ENCODE peak calls at places on chromosomes 11 and 22, in nine cellular contexts. R is mucosa of descending colon; U is AG09319; F is upper lobe of right lung; Z is PC-9; K is Peyer's patch; Q is NB4; W is CD4-positive, alpha-beta T cell; E is progenitor cell of endocrine pancreas. V is an unnamed sample.

GRCh38 chr22:43233529-43233928 is 46.6 kb upstream of the TTLL12 start:
- DNase-seq in R (no peak), U (no peak), W (no peak), F (no peak), Z (no peak), Q (no peak), E (no peak), K (no peak), V (no peak)

GRCh38 chr11:13114566-13115465 is 105.7 kb downstream of the RASSF10 start:
- DNase-seq in F (no peak), Q (peak), E (peak), K (no peak), U (no peak), R (no peak), Z (no peak), W (no peak), V (no peak)

GRCh38 chr11:134841972-134842371 is 429.9 kb upstream of the B3GAT1 start:
- DNase-seq in R (no peak), E (no peak), U (no peak), K (no peak), F (no peak), Z (no peak), Q (no peak), W (no peak), V (no peak)

GRCh38 chr11:107682182-107682971 is 29.5 kb downstream of the SLN start:
- DNase-seq in E (no peak), W (no peak), K (no peak), F (no peak), Q (no peak), U (no peak), R (no peak), Z (no peak), V (no peak)

GRCh38 chr22:50606561-50607365 is 6.2 kb downstream of the MAPK8IP2 start:
- DNase-seq in W (no peak), K (no peak), F (no peak), U (no peak), E (no peak), Z (no peak), Q (no peak), R (no peak), V (no peak)

GRCh38 chr11:130237282-130238006 is 77.3 kb downstream of the ZBTB44 start:
- DNase-seq in R (no peak), U (no peak), E (no peak), F (no peak), W (no peak), K (no peak), Z (no peak), Q (no peak), V (no peak)

GRCh38 chr22:30159561-30160353 is 79.5 kb downstream of the HORMAD2 start:
- DNase-seq in W (no peak), Q (no peak), E (no peak), F (no peak), R (no peak), U (peak), Z (peak), K (no peak), V (no peak)

GRCh38 chr11:114799524-114799923 is 121.2 kb downstream of the NXPE2 start:
- DNase-seq in F (no peak), W (no peak), R (no peak), Q (no peak), E (no peak), U (no peak), K (no peak), Z (no peak), V (no peak)

GRCh38 chr11:128318856-128319474 is 268.4 kb downstream of the ETS1 start:
- DNase-seq in Z (no peak), R (no peak), U (no peak), K (peak), F (no peak), W (peak), E (no peak), Q (no peak), V (no peak)

GRCh38 chr11:110524227-110524626 is 94.5 kb downstream of the FDX1 start:
- DNase-seq in U (peak), F (no peak), W (no peak), Z (peak), E (no peak), K (no peak), Q (no peak), R (no peak), V (no peak)

GRCh38 chr22:21651521-21652009 is 9.5 kb downstream of the SDF2L1 start:
- DNase-seq in Q (no peak), E (no peak), R (no peak), U (no peak), K (peak), W (no peak), F (no peak), Z (no peak), V (no peak)

GRCh38 chr22:26848244-26848920 is 191.0 kb downstream of the MIAT start:
- DNase-seq in Q (no peak), U (no peak), W (no peak), Z (no peak), K (no peak), E (no peak), R (no peak), F (no peak), V (no peak)

GRCh38 chr11:76579047-76579751 is 91.3 kb downstream of the LRRC32 start:
- DNase-seq in W (no peak), Q (peak), Z (no peak), R (no peak), U (no peak), E (no peak), K (no peak), F (no peak), V (no peak)

GRCh38 chr11:111047376-111047775 is 198.1 kb upstream of the POU2AF2 start:
- DNase-seq in U (no peak), Z (no peak), F (no peak), Q (no peak), W (no peak), E (no peak), R (no peak), K (no peak), V (no peak)

GRCh38 chr22:37229012-37229804 is 14.9 kb downstream of the RAC2 start:
- DNase-seq in Z (peak), Q (peak), U (peak), R (no peak), E (no peak), F (no peak), K (no peak), W (no peak), V (no peak)

GRCh38 chr11:78256962-78257361 is 68.2 kb downstream of the USP35 start:
- DNase-seq in K (peak), U (peak), F (peak), R (peak), W (no peak), Z (no peak), E (no peak), Q (peak), V (no peak)

GRCh38 chr22:23862103-23862502 is 4.4 kb downstream of the SLC2A11 start:
- DNase-seq in Z (no peak), F (no peak), R (no peak), K (no peak), Q (peak), W (peak), E (no peak), U (no peak), V (peak)
- TF ChIP-seq CTCF in Z (peak), F (peak), R (no peak), K (peak), Q (peak), W (peak), E (peak), U (peak), V (peak)

GRCh38 chr11:57662893-57663292 is 5.0 kb upstream of the ZDHHC5 start:
- DNase-seq in Z (peak), R (no peak), E (no peak), K (no peak), U (no peak), W (no peak), Q (peak), F (no peak), V (no peak)
- TF ChIP-seq CTCF in Z (peak), R (no peak), E (no peak), K (no peak), U (no peak), W (no peak), Q (no peak), F (no peak), V (no peak)

GRCh38 chr11:64006468-64006867 is 20.2 kb downstream of the OTUB1 start:
- DNase-seq in E (no peak), W (no peak), Z (no peak), F (no peak), Q (no peak), K (no peak), U (no peak), R (no peak), V (no peak)

GRCh38 chr11:64007160-64007628 is 21.0 kb downstream of the OTUB1 start:
- DNase-seq in R (no peak), F (no peak), K (no peak), Z (no peak), E (no peak), U (no peak), Q (no peak), W (no peak), V (no peak)

GRCh38 chr11:64008283-64008931 is 22.2 kb downstream of the OTUB1 start:
- DNase-seq in U (no peak), F (no peak), R (no peak), W (no peak), K (no peak), Z (no peak), E (no peak), Q (no peak), V (no peak)

GRCh38 chr11:64009234-64009633 is 23.0 kb downstream of the OTUB1 start:
- DNase-seq in Q (no peak), F (no peak), E (no peak), R (no peak), K (no peak), W (no peak), U (no peak), Z (no peak), V (no peak)

GRCh38 chr11:64007629-64008282 is 21.5 kb downstream of the OTUB1 start:
- DNase-seq in K (peak), Z (no peak), R (peak), F (peak), Q (no peak), E (peak), U (no peak), W (no peak), V (peak)
- TF ChIP-seq CTCF in K (peak), Z (no peak), R (no peak), F (peak), Q (no peak), E (peak), U (peak), W (no peak), V (peak)

GRCh38 chr11:103112364-103112763 is 3.1 kb downstream of the DYNC2H1 start:
- DNase-seq in E (no peak), Z (no peak), F (no peak), W (no peak), U (no peak), K (no peak), R (no peak), Q (no peak), V (no peak)

GRCh38 chr11:103111400-103111799 is 2.2 kb downstream of the DYNC2H1 start:
- DNase-seq in Z (no peak), E (no peak), W (no peak), R (no peak), F (no peak), Q (no peak), K (no peak), U (no peak), V (no peak)

GRCh38 chr11:103109818-103110388 is 677 bp downstream of the DYNC2H1 start:
- DNase-seq in R (peak), E (no peak), U (no peak), F (no peak), Z (no peak), Q (no peak), K (no peak), W (no peak), V (peak)

GRCh38 chr11:103110406-103110805 is 1.2 kb downstream of the DYNC2H1 start:
- DNase-seq in F (no peak), W (no peak), E (no peak), R (no peak), K (no peak), Z (no peak), U (no peak), Q (no peak), V (no peak)

GRCh38 chr11:103108933-103109817 is at the start of gene DYNC2H1:
- DNase-seq in R (peak), K (peak), W (peak), Q (peak), Z (peak), F (peak), U (peak), E (peak), V (peak)
- TF ChIP-seq CTCF in R (peak), K (peak), W (peak), Q (peak), Z (peak), F (peak), U (peak), E (peak), V (no peak)

DNA sequence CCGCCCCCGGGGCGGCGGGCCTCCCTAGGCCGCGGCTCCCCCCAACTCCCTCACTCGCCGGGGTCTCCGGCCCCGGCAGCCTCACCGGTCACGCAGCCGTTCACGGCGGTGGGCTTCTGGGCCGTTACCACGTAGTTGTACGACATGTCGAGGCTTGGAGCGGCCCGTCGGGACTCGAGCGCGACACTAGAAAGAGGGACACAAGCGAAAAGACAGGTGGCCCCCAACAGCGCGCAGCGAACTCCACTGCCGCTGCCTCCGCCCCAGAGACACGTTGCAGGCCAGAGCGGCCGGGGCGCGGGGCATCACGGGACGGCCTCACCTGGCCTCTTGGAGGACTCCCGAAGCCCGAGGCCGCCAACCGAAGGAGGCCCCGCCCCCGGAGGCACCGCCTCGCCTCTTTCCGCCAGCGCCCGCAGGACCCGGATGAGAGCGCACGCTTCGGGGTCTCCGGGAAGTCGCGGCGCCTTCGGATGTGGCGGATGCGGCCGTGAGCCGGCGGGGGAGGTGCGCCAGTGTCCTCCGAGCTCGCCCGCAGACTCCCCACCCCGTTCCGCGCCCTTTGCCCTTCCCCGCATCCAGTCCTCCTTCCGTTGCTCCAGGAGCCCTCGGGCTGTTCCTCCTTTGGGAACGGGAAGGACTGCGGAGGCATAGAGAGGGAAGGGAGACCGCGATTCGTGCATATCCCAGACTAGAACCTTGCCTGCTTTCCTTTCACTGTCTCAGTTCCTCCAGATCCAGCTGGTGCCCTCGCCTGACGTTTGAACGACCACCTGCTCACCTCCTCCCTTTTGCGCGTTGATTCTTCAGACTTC is at the start of the genes DDB1 and TKFC:
- DNase-seq in K (peak), E (peak), F (peak), Q (peak), W (peak), R (peak), U (peak), Z (peak), V (peak)
- TF ChIP-seq CTCF in K (no peak), E (no peak), F (no peak), Q (no peak), W (no peak), R (no peak), U (no peak), Z (no peak), V (no peak)

GRCh38 chr22:17164392-17165024 is 5.4 kb upstream of the HDHD5 start:
- DNase-seq in Q (no peak), R (no peak), Z (no peak), U (no peak), K (no peak), E (no peak), F (no peak), W (no peak), V (no peak)
- TF ChIP-seq CTCF in Q (peak), R (no peak), Z (peak), U (no peak), K (no peak), E (peak), F (no peak), W (no peak), V (peak)